ENCODE peak calls at places on chromosomes 1 and 21, in four cellular contexts. One of them, this sample, is unnamed.

GRCh38 chr1:155960081-155960745 is 18.1 kb downstream of the ARHGEF2 start:
- DNase-seq in WTC11: no peak
- DNase-seq in K562: no peak
- DNase-seq in HepG2: no peak
- DNase-seq in this sample: no peak

GRCh38 chr1:174726167-174726879 is 273.4 kb upstream of the CACYBP start:
- DNase-seq in K562: peak; percentile 25
- DNase-seq in HepG2: peak; percentile 39
- DNase-seq in WTC11: no peak
- DNase-seq in this sample: peak; percentile 10

GRCh38 chr1:213082778-213083445 is 31.9 kb downstream of the RPS6KC1 start:
- DNase-seq in WTC11: no peak
- DNase-seq in HepG2: no peak
- DNase-seq in K562: no peak
- DNase-seq in this sample: no peak

GRCh38 chr1:21657456-21658190 is 11.5 kb downstream of the RAP1GAP start:
- DNase-seq in HepG2: no peak
- DNase-seq in K562: no peak
- DNase-seq in WTC11: no peak
- DNase-seq in this sample: no peak

GRCh38 chr1:100539836-100540536 is 2.0 kb downstream of the GPR88 start:
- DNase-seq in HepG2: no peak
- DNase-seq in K562: no peak
- DNase-seq in WTC11: peak; percentile 45
- DNase-seq in this sample: no peak

GRCh38 chr1:54811739-54812655 is 10.9 kb upstream of the TTC22 start:
- DNase-seq in WTC11: no peak
- DNase-seq in HepG2: no peak
- DNase-seq in K562: no peak
- DNase-seq in this sample: no peak

GRCh38 chr1:234222561-234223280 is 150.5 kb upstream of the COA6 start:
- DNase-seq in K562: no peak
- DNase-seq in HepG2: no peak
- DNase-seq in WTC11: no peak
- DNase-seq in this sample: no peak

GRCh38 chr1:52168373-52169080 is 26.6 kb downstream of the ZFYVE9 start:
- DNase-seq in HepG2: no peak
- DNase-seq in K562: no peak
- DNase-seq in WTC11: no peak
- DNase-seq in this sample: no peak

GRCh38 chr1:194829492-194829891 is 1643.1 kb upstream of the B3GALT2 start:
- DNase-seq in HepG2: no peak
- DNase-seq in K562: no peak
- DNase-seq in WTC11: no peak
- DNase-seq in this sample: no peak

GRCh38 chr1:29330089-29330488 is 93.8 kb downstream of the PTPRU start:
- DNase-seq in HepG2: no peak
- DNase-seq in WTC11: no peak
- DNase-seq in K562: no peak
- DNase-seq in this sample: no peak

GRCh38 chr21:45015469-45015860 is 58.9 kb upstream of the ADARB1 start:
- DNase-seq in HepG2: no peak
- DNase-seq in WTC11: peak; percentile 6
- DNase-seq in K562: no peak
- DNase-seq in this sample: no peak

GRCh38 chr1:21266119-21266774 is 24.0 kb downstream of the ECE1 start:
- DNase-seq in WTC11: no peak
- DNase-seq in K562: peak; percentile 87
- DNase-seq in HepG2: peak; percentile 38
- DNase-seq in this sample: no peak

GRCh38 chr1:161929137-161929536 is 94.5 kb downstream of the OLFML2B start:
- DNase-seq in HepG2: no peak
- DNase-seq in K562: no peak
- DNase-seq in WTC11: no peak
- DNase-seq in this sample: no peak

GRCh38 chr1:150764617-150765090 is 924 bp downstream of the CTSS start:
- DNase-seq in HepG2: peak; percentile 1
- DNase-seq in WTC11: no peak
- DNase-seq in K562: no peak
- DNase-seq in this sample: no peak

GRCh38 chr1:204147392-204148097 is 4.3 kb downstream of the ETNK2 start:
- DNase-seq in HepG2: no peak
- DNase-seq in K562: no peak
- DNase-seq in WTC11: no peak
- DNase-seq in this sample: no peak

GRCh38 chr1:39737546-39738169 is 1.0 kb upstream of the PPIE start:
- DNase-seq in HepG2: peak; percentile 70
- DNase-seq in K562: no peak
- DNase-seq in WTC11: no peak
- DNase-seq in this sample: no peak

GRCh38 chr1:65097081-65097480 is 50.9 kb upstream of the AK4 start:
- DNase-seq in WTC11: no peak
- DNase-seq in K562: no peak
- DNase-seq in HepG2: no peak
- DNase-seq in this sample: no peak

GRCh38 chr21:38126677-38127271 is 130.0 kb upstream of the KCNJ15 start:
- DNase-seq in K562: peak; percentile 86
- DNase-seq in WTC11: peak; percentile 83
- DNase-seq in HepG2: peak; percentile 35
- DNase-seq in this sample: peak; percentile 59

GRCh38 chr1:152774875-152775274 is at the start of gene LCE1F:
- DNase-seq in WTC11: no peak
- DNase-seq in HepG2: peak; percentile 8
- DNase-seq in K562: no peak
- DNase-seq in this sample: no peak

GRCh38 chr1:228340686-228341449 is 65.8 kb downstream of the TRIM11 start:
- DNase-seq in WTC11: peak; percentile 67
- DNase-seq in HepG2: no peak
- DNase-seq in K562: peak; percentile 82
- DNase-seq in this sample: no peak

GRCh38 chr21:35226960-35227741 is 178.0 kb upstream of the RUNX1 start:
- DNase-seq in WTC11: no peak
- DNase-seq in HepG2: no peak
- DNase-seq in K562: no peak
- DNase-seq in this sample: no peak

GRCh38 chr1:84291882-84292655 is 9.4 kb upstream of the SAMD13 start:
- DNase-seq in HepG2: no peak
- DNase-seq in K562: no peak
- DNase-seq in WTC11: no peak
- DNase-seq in this sample: no peak

GRCh38 chr1:116167625-116168276 is 56.6 kb downstream of the MAB21L3 start:
- DNase-seq in HepG2: no peak
- DNase-seq in WTC11: peak; percentile 21
- DNase-seq in K562: no peak
- DNase-seq in this sample: no peak

GRCh38 chr1:28887835-28888682 is 26.3 kb upstream of the EPB41 start:
- DNase-seq in K562: peak; percentile 77
- DNase-seq in WTC11: peak; percentile 59
- DNase-seq in HepG2: no peak
- DNase-seq in this sample: no peak

GRCh38 chr1:65148548-65149390 is 766 bp downstream of the AK4 start:
- DNase-seq in HepG2: no peak
- DNase-seq in WTC11: peak; percentile 71
- DNase-seq in K562: peak; percentile 57
- DNase-seq in this sample: peak; percentile 75

GRCh38 chr1:224525411-224526040 is 90.6 kb upstream of the CNIH3 start:
- DNase-seq in K562: no peak
- DNase-seq in HepG2: no peak
- DNase-seq in WTC11: no peak
- DNase-seq in this sample: no peak

GRCh38 chr1:234851450-234852438 is 241.8 kb upstream of the IRF2BP2 start:
- DNase-seq in WTC11: no peak
- DNase-seq in HepG2: no peak
- DNase-seq in K562: peak; percentile 71
- DNase-seq in this sample: no peak

GRCh38 chr1:182955596-182956588 is 2.9 kb upstream of the SHCBP1L start:
- DNase-seq in K562: no peak
- DNase-seq in HepG2: no peak
- DNase-seq in WTC11: no peak
- DNase-seq in this sample: no peak

GRCh38 chr1:26743426-26744059 is 44.2 kb upstream of the PIGV start:
- DNase-seq in WTC11: no peak
- DNase-seq in K562: no peak
- DNase-seq in HepG2: no peak
- DNase-seq in this sample: no peak

GRCh38 chr1:85581802-85582686 is 1.5 kb downstream of the CCN1 start:
- DNase-seq in K562: no peak
- DNase-seq in HepG2: peak; percentile 49
- DNase-seq in WTC11: peak; percentile 43
- DNase-seq in this sample: peak; percentile 65

GRCh38 chr1:201675143-201675542 is 136.2 kb downstream of the NAV1 start:
- DNase-seq in HepG2: no peak
- DNase-seq in K562: peak; percentile 48
- DNase-seq in WTC11: no peak
- DNase-seq in this sample: no peak

GRCh38 chr1:218366322-218367052 is 21.4 kb downstream of the TGFB2 start:
- DNase-seq in K562: no peak
- DNase-seq in HepG2: peak; percentile 86
- DNase-seq in WTC11: no peak
- DNase-seq in this sample: no peak

GRCh38 chr1:230632273-230632873 is 9.9 kb upstream of the COG2 start:
- DNase-seq in K562: peak; percentile 47
- DNase-seq in HepG2: peak; percentile 63
- DNase-seq in WTC11: no peak
- DNase-seq in this sample: peak; percentile 61

GRCh38 chr1:244220410-244220809 is 169.3 kb downstream of the ZBTB18 start:
- DNase-seq in HepG2: no peak
- DNase-seq in WTC11: no peak
- DNase-seq in K562: no peak
- DNase-seq in this sample: no peak

DNA sequence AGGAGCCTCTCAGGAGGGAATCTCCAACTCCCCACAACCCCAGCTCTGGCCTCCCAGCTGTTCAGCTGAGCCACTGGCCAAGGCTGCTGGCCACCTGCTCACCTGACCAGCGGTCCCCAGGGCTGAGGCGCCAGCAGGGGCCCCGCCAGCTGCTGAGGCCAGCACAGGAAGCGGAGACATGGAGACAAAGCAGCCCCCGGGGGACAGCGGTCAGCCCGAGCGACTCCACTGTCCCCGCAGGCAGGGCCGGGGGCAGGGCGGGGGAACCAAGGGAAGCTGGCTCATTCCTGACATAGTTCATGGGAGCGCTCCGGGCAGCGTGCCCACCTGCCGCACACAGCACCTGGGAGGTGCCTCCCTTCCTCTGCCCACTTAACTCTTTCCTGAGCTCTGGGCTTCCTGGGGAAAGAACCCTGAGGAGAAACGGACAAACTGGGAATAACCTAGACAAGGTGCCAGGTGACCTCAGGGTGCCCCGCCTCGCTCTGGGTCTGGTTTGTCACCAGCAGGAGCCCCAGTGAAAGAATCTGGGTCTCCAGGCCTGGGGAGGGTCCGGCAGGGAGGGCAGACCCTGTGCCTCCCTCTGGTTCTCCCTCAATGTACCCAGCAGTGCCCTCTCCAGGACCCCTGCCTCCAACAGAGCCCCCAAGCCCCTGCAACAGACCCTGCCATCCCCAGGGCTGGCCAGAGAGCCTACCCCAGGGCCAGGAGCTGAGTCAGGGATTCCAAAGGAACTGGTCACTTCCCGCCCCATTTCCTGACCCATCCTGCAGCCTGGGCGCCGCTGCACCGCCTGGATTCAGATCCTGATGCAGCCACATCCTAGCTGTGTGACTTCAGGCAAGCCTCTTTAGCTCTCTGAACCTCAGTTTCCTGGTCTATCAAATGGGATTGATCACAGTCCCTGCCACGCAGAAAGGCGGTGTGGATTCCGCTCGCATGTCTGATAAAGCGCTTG is 10.6 kb downstream of the EPHA2 start:
- DNase-seq in WTC11: peak; percentile 55
- DNase-seq in K562: peak; percentile 49
- DNase-seq in HepG2: peak; percentile 68
- DNase-seq in this sample: no peak
- TF ChIP-seq ELF4 in WTC11: no peak
- TF ChIP-seq ELF4 in K562: no peak
- TF ChIP-seq ELF4 in HepG2: no peak
- TF ChIP-seq ELF4 in this sample: no peak

GRCh38 chr1:173204693-173205092 is 2.4 kb downstream of the TNFSF4 start:
- DNase-seq in HepG2: no peak
- DNase-seq in K562: no peak
- DNase-seq in WTC11: no peak
- DNase-seq in this sample: no peak

GRCh38 chr1:173208146-173208545 is 1.0 kb upstream of the TNFSF4 start:
- DNase-seq in K562: no peak
- DNase-seq in WTC11: no peak
- DNase-seq in HepG2: no peak
- DNase-seq in this sample: no peak

GRCh38 chr1:173206816-173207595 is at the start of gene TNFSF4:
- DNase-seq in WTC11: no peak
- DNase-seq in HepG2: no peak
- DNase-seq in K562: no peak
- DNase-seq in this sample: no peak

GRCh38 chr1:173202430-173203145 is 4.5 kb downstream of the TNFSF4 start:
- DNase-seq in K562: peak; percentile 52
- DNase-seq in WTC11: no peak
- DNase-seq in HepG2: peak; percentile 42
- DNase-seq in this sample: peak; percentile 20

GRCh38 chr1:173205146-173206051 is 1.7 kb downstream of the TNFSF4 start:
- DNase-seq in K562: no peak
- DNase-seq in WTC11: no peak
- DNase-seq in HepG2: peak; percentile 88
- DNase-seq in this sample: no peak
- TF ChIP-seq ELF4 in K562: no peak
- TF ChIP-seq ELF4 in WTC11: no peak
- TF ChIP-seq ELF4 in HepG2: no peak
- TF ChIP-seq ELF4 in this sample: no peak

GRCh38 chr1:107935396-107936064 is 29.4 kb downstream of the VAV3 start:
- DNase-seq in WTC11: no peak
- DNase-seq in HepG2: no peak
- DNase-seq in K562: no peak
- DNase-seq in this sample: no peak
- TF ChIP-seq ELF4 in WTC11: no peak
- TF ChIP-seq ELF4 in HepG2: no peak
- TF ChIP-seq ELF4 in K562: no peak
- TF ChIP-seq ELF4 in this sample: no peak

DNA sequence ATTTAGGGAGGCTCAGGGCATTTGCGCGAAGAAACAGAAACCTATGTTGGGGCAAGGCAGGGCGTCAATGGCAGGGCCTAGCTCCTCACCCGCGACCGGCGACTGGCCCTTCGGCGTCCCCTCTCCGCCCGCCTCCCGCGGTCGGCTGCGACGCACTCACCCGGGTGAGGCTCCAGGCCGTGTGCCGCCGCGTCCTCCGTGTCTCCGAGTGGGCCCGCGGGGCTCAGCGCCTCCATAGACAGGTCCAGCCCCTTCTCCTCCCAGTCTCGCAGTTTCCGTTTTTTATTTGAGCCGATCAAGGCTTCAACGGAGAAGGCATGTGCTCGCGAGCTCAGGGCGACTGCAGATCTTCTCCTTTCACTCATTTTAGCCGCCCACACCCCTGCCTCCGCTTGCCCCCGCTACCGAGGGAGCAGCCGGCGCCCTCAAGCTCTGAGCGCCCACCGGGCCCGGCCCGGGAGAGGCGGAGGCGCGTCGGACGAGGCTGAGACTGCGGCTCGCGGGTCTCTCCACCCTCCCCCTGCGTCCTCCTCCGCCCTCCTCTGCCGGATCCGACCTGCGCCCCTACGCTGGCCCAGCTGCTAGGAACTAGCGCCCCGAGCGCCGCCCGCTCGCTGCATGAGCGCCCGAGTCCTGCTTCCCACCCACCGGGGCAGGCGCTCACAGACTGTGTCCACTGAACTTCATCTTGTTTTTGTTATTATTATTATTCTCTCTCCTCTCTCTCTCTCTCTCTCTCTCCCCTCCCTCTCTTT is 535 bp downstream of the TBX15 start:
- DNase-seq in WTC11: peak; percentile 66
- DNase-seq in K562: peak; percentile 52
- DNase-seq in HepG2: no peak
- DNase-seq in this sample: no peak
- TF ChIP-seq ELF4 in WTC11: no peak
- TF ChIP-seq ELF4 in K562: no peak
- TF ChIP-seq ELF4 in HepG2: no peak
- TF ChIP-seq ELF4 in this sample: no peak

This sample was measured in HEK293T.